ENCODE peak calls at places on chromosomes 16 and 17, in seven cellular contexts. H is amniotic epithelial cell, Q is right atrium auricular region, O is cardiac muscle cell, P is foreskin fibroblast, T is dorsolateral prefrontal cortex, A is iris pigment epithelial cell. X is an unnamed sample.

GRCh38 chr17:79520893-79521210 is 90.0 kb downstream of the RBFOX3 start:
- DNase-seq in Q (no peak), H (no peak), O (no peak), P (no peak), A (no peak), T (no peak), X (no peak)

GRCh38 chr16:11597268-11597690 is 10.6 kb upstream of the LITAF start:
- DNase-seq in H (no peak), P (no peak), T (no peak), O (no peak), Q (no peak), A (peak), X (no peak)

GRCh38 chr16:71637398-71637797 is 11.4 kb downstream of the MARVELD3 start:
- DNase-seq in O (peak), Q (peak), H (peak), T (no peak), P (peak), A (peak), X (peak)

GRCh38 chr16:66668777-66669444 is 27.6 kb downstream of the CMTM4 start:
- DNase-seq in T (no peak), P (peak), Q (no peak), H (no peak), O (no peak), A (peak), X (peak)

GRCh38 chr17:9865585-9865984 is 39.5 kb downstream of the RCVRN start:
- DNase-seq in Q (no peak), H (peak), A (peak), P (no peak), O (no peak), T (no peak), X (no peak)

GRCh38 chr17:2849327-2849670 is 53.1 kb downstream of the RAP1GAP2 start:
- DNase-seq in H (no peak), P (no peak), T (no peak), A (no peak), O (no peak), Q (no peak), X (no peak)

GRCh38 chr17:17041018-17041521 is 1.2 kb upstream of the MPRIP start:
- DNase-seq in P (peak), T (peak), Q (no peak), H (no peak), O (no peak), A (no peak), X (peak)

GRCh38 chr17:78962345-78962983 is 17.3 kb downstream of the LGALS3BP start:
- DNase-seq in H (no peak), T (no peak), Q (no peak), A (no peak), P (peak), O (no peak), X (no peak)

GRCh38 chr17:48552453-48553189 is 7.7 kb upstream of the HOXB2 start:
- DNase-seq in H (peak), A (no peak), P (no peak), T (no peak), O (no peak), Q (no peak), X (no peak)

GRCh38 chr17:37065486-37066321 is 117.0 kb downstream of the AATF start:
- DNase-seq in P (no peak), A (no peak), O (no peak), T (no peak), Q (no peak), H (no peak), X (no peak)

GRCh38 chr17:1943432-1943802 is 81.7 kb downstream of the RTN4RL1 start:
- DNase-seq in O (no peak), Q (no peak), T (no peak), A (no peak), P (no peak), H (no peak), X (no peak)

GRCh38 chr16:12499032-12499735 is 304.5 kb downstream of the CPPED1 start:
- DNase-seq in H (no peak), O (no peak), P (no peak), T (peak), Q (no peak), A (no peak), X (no peak)

GRCh38 chr16:75322706-75323105 is 71.3 kb upstream of the BCAR1 start:
- DNase-seq in O (no peak), Q (no peak), P (peak), A (peak), T (no peak), H (peak), X (no peak)

GRCh38 chr16:19184823-19185509 is 16.9 kb downstream of the SYT17 start:
- DNase-seq in A (peak), O (no peak), H (no peak), P (no peak), Q (no peak), T (no peak), X (no peak)

GRCh38 chr17:4533522-4534502 is 21.4 kb downstream of the MYBBP1A start:
- DNase-seq in Q (no peak), H (no peak), A (no peak), O (no peak), T (peak), P (no peak), X (no peak)

GRCh38 chr16:75237398-75238131 is 13.9 kb downstream of the BCAR1 start:
- DNase-seq in H (no peak), T (no peak), P (no peak), A (no peak), Q (no peak), O (no peak), X (no peak)

X was measured in skeletal muscle cell.